ENCODE peak calls at places on chromosomes 12 and 14, in ten cellular contexts. B is K562, U is prostate gland, G is adrenal gland, T is testis, J is breast epithelium, V is transverse colon, Q is ovary, N is IMR-90, E is A549. S is an unnamed sample.
A peak's percentile ranks its signal among the peaks of the same experiment; 100 is the strongest.

GRCh38 chr14:104973215-104974145 is 4.7 kb downstream of the AHNAK2 start:
- DNase-seq in B (no peak), U (peak; percentile 83), G (peak; percentile 94), T (peak; percentile 50), J (peak; percentile 86), V (peak; percentile 87), Q (peak; percentile 82), N (peak; percentile 94), E (peak; percentile 97), S (peak; percentile 51)

GRCh38 chr14:88029500-88029899 is 24.6 kb downstream of the GPR65 start:
- DNase-seq in B (no peak), U (no peak), G (no peak), T (no peak), J (no peak), V (no peak), Q (no peak), N (no peak), E (no peak), S (no peak)

GRCh38 chr14:52848626-52849025 is 57.2 kb upstream of the GNPNAT1 start:
- DNase-seq in B (no peak), U (no peak), G (no peak), T (no peak), J (no peak), V (no peak), Q (no peak), N (no peak), E (no peak), S (no peak)

GRCh38 chr12:11133816-11134215 is 628 bp downstream of the TAS2R30 start:
- DNase-seq in B (no peak), U (peak; percentile 9), G (no peak), T (no peak), J (no peak), V (no peak), Q (no peak), N (no peak), E (no peak), S (no peak)

GRCh38 chr14:47447076-47447475 is 228.3 kb downstream of the MDGA2 start:
- DNase-seq in B (no peak), U (no peak), G (no peak), T (no peak), J (no peak), V (no peak), Q (no peak), N (no peak), E (no peak), S (no peak)

GRCh38 chr12:131895640-131896079 is 1.2 kb downstream of the ULK1 start:
- DNase-seq in B (peak; percentile 38), U (no peak), G (no peak), T (no peak), J (no peak), V (no peak), Q (no peak), N (no peak), E (no peak), S (peak; percentile 54)

GRCh38 chr14:90091393-90091792 is 29.6 kb downstream of the KCNK13 start:
- DNase-seq in B (no peak), U (no peak), G (no peak), T (no peak), J (no peak), V (no peak), Q (no peak), N (peak; percentile 20), E (no peak), S (no peak)

GRCh38 chr12:25054783-25055144 is 105.9 kb upstream of the BCAT1 start:
- DNase-seq in B (peak; percentile 23), U (no peak), G (no peak), T (no peak), J (no peak), V (no peak), Q (no peak), N (peak; percentile 66), E (no peak), S (peak; percentile 24)

DNA sequence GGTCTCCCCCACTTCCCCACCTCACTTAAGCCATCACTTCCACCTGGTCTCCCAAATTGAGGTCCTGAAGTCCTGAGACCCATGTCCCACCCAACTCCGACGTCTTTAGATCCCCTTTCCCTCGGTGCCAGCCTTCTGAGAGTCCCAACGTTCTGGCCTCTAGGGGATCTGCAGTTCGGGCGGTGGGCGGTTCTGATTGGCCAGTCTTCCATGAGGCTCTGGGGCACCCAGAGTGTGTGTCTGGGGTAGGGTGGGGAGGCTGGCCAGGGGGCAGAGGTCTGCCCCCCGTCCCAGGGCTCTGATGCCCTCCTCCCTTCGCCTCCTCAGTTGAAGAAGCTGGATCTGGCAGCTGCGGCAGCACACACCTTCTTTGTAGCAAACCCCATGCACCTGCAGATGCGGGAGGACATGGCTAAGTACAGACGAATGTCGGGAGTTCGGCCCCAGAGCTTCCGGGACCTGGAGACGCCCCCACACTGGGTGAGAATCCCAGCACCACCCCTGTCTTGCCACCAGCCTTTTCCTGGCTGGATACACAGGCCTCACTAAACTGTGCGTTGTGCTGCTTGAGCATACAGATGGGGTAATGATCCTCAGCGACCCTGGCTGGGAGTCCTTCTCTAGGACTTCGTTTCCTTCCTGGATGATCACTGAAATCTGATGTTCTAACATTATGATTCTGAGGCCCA is 1.5 kb downstream of the P3H3 start:
- DNase-seq in B (peak; percentile 31), U (no peak), G (no peak), T (no peak), J (no peak), V (no peak), Q (peak; percentile 40), N (peak; percentile 43), E (peak; percentile 52), S (no peak)
- TF ChIP-seq CTCF in B (no peak), U (no peak), G (no peak), T (no peak), J (no peak), V (no peak), Q (no peak), N (peak; percentile 13), E (no peak), S (no peak)

DNA sequence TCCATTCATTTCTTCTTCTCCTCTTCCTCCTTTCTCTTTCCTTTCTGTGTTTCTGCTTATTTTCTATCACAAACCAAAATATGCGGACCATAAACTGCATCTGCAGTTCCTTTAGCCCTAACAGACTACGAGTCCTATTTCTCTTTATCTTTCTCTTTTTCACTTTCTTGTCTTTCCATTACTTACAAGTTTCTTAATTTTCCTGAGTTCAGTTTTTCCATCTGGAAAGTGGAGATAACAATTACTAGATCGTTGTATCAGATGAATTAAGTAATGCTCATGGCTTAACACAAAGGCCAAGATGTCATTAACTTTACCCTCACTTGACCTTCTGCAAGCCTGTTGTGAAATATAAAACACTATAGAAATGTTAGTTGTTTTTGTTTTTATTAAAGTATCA is 983 bp upstream of the COPS7A start:
- DNase-seq in B (no peak), U (no peak), G (no peak), T (no peak), J (no peak), V (no peak), Q (no peak), N (no peak), E (no peak), S (no peak)
- H3K27ac ChIP-seq in B (peak overlapping the region; percentile 88), U (no peak overlapping the region), G (no peak overlapping the region), T (no peak overlapping the region), J (no peak overlapping the region), V (no peak overlapping the region), Q (no peak overlapping the region), N (no peak overlapping the region), E (no peak overlapping the region), S (no peak overlapping the region)

GRCh38 chr14:102508774-102509743 is 517 bp downstream of the ANKRD9 start:
- DNase-seq in B (peak; percentile 56), U (no peak), G (peak; percentile 87), T (peak; percentile 65), J (no peak), V (peak; percentile 80), Q (peak; percentile 77), N (peak; percentile 41), E (peak; percentile 40), S (peak; percentile 60)

GRCh38 chr14:102510616-102511520 is 1.3 kb upstream of the ANKRD9 start:
- DNase-seq in B (peak; percentile 84), U (peak; percentile 54), G (peak; percentile 37), T (peak; percentile 36), J (no peak), V (peak; percentile 92), Q (no peak), N (no peak), E (peak; percentile 49), S (no peak)

GRCh38 chr14:102511538-102511937 is 2.0 kb upstream of the ANKRD9 start:
- DNase-seq in B (no peak), U (no peak), G (no peak), T (no peak), J (no peak), V (peak; percentile 79), Q (no peak), N (no peak), E (no peak), S (no peak)

GRCh38 chr14:102508410-102508773 is 1.2 kb downstream of the ANKRD9 start:
- DNase-seq in B (peak; percentile 87), U (peak; percentile 77), G (peak; percentile 61), T (no peak), J (no peak), V (peak; percentile 89), Q (no peak), N (no peak), E (peak; percentile 65), S (peak; percentile 52)

DNA sequence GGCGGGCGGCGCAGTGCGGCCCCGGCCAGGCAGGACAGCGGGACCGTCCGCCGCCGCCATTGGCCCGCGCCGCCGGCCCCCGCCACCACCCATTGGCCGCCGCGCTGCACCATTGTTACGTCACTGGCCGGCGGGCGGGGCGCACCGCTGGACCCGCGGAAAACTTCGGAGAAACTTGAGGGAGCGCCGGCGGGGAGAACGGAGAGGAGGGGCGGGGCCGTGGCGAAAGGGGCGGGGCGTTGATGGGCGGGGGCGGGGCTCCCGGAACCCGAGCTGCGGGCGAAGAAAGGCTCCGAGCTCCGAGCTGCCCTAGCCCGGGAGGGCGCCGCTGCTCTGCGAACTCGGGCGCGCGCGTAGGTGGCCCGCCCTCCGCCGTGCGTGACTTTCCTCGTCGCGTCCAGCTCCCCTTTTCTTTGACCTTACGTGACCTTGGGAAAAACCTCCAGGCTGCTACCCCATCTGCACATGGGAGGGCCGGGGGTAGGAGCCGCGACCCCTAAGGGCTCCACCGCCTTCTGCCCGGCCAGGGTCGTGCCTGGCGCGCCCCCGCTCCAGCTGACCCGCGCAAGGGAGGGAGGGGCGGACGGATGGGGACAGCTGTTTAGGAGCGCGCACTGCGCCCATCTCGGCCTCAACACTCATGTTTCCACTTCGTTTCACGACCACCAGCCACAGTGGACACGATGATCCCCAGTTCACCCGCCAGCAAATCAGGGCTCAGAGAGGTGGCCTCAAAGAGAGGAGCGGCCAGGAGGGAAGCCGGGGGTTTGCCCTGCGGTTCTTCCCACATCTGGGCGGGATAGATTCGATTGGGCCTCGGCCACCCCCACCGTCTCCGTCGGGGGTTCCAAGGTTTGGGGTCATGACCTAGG is at the start of gene ANKRD9:
- DNase-seq in B (peak; percentile 93), U (peak; percentile 96), G (peak; percentile 97), T (peak; percentile 95), J (peak; percentile 94), V (peak; percentile 97), Q (peak; percentile 97), N (peak; percentile 89), E (peak; percentile 93), S (peak; percentile 95)
- TF ChIP-seq POLR2A in B (no peak), U (peak; percentile 81), G (no peak), T (no peak), J (no peak), V (peak; percentile 82), Q (no peak), N (no peak), E (peak; percentile 31), S (peak; percentile 32)

GRCh38 chr14:31505411-31505810 is 17.6 kb upstream of the GPR33 start:
- DNase-seq in B (no peak), U (no peak), G (no peak), T (no peak), J (no peak), V (no peak), Q (no peak), N (peak; percentile 61), E (no peak), S (no peak)

GRCh38 chr14:31508140-31508539 is 20.3 kb upstream of the GPR33 start:
- DNase-seq in B (peak; percentile 6), U (no peak), G (no peak), T (no peak), J (no peak), V (no peak), Q (no peak), N (no peak), E (no peak), S (no peak)

GRCh38 chr14:31510855-31511254 is 23.0 kb upstream of the GPR33 start:
- DNase-seq in B (no peak), U (no peak), G (no peak), T (no peak), J (no peak), V (no peak), Q (no peak), N (no peak), E (no peak), S (no peak)

DNA sequence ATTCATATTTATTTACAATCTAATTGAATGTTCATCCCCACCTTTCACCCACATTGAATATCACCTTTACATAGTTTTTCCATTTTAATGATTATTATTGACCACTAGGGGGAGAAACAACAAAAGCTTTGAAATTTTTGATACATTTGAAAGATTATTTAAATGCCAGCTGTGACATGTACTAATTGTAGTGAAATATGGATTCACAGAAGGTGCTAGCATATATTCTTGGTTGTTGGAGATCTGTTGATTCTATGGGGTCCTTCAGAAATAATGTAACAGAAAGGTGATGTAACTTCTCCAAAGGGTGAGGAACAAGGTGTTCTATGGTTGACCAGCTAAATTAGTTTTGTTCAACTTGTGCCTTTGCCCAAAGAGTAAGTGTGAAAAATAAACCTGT is 22.4 kb upstream of the GPR33 start:
- DNase-seq in B (peak; percentile 9), U (no peak), G (no peak), T (no peak), J (no peak), V (no peak), Q (no peak), N (peak; percentile 10), E (peak; percentile 16), S (no peak)
- TF ChIP-seq CTCF in B (peak; percentile 9), U (peak; percentile 47), G (peak; percentile 76), T (peak; percentile 45), J (peak; percentile 69), V (peak; percentile 68), Q (peak; percentile 46), N (peak; percentile 55), E (peak; percentile 77), S (peak; percentile 66)

S was measured in body of pancreas.